ENCODE peak calls at places on chromosomes 6 and 20, in eight cellular contexts. T is PC-9; K is ovary; H is Panc1; I is CD8-positive, alpha-beta memory T cell; P is CD4-positive, alpha-beta memory T cell; Y is cardiac muscle cell; R is sigmoid colon. L is an unnamed sample. For H3K36me3, the result is how much of the 10 kb centered on the place peaks cover.

GRCh38 chr6:113558966-113559365 is 298.2 kb upstream of the MARCKS start:
- DNase-seq in T (no peak), K (no peak), H (no peak), I (no peak), P (no peak), Y (peak), R (no peak), L (no peak)

GRCh38 chr20:63089051-63089907 is 82.5 kb upstream of the BHLHE23 start:
- DNase-seq in T (peak), K (no peak), H (no peak), I (no peak), P (no peak), Y (no peak), R (peak), L (no peak)

GRCh38 chr6:162856885-162857284 is 129.1 kb downstream of the PACRG start:
- DNase-seq in T (peak), K (no peak), H (peak), I (no peak), P (no peak), Y (peak), R (peak), L (no peak)

GRCh38 chr20:34296468-34296867 is 6.7 kb downstream of the AHCY start:
- DNase-seq in T (no peak), K (no peak), H (no peak), I (no peak), P (no peak), Y (no peak), R (no peak), L (no peak)

GRCh38 chr20:64105846-64106434 is 1.4 kb downstream of the NPBWR2 start:
- DNase-seq in T (no peak), K (no peak), H (no peak), I (no peak), P (no peak), Y (no peak), R (no peak), L (peak)

GRCh38 chr20:48816282-48816860 is 11.4 kb downstream of the PREX1 start:
- DNase-seq in T (no peak), K (no peak), H (no peak), I (no peak), P (no peak), Y (no peak), R (no peak), L (no peak)

GRCh38 chr20:46159101-46159897 is 41.2 kb downstream of the CD40 start:
- DNase-seq in T (no peak), K (no peak), H (no peak), I (no peak), P (no peak), Y (no peak), R (no peak), L (no peak)

GRCh38 chr20:50312682-50313187 is 122.1 kb downstream of the CEBPB start:
- DNase-seq in T (no peak), K (peak), H (no peak), I (no peak), P (no peak), Y (peak), R (peak), L (peak)

GRCh38 chr6:31785475-31785874 is 8.3 kb upstream of the VWA7 start:
- DNase-seq in T (no peak), K (no peak), H (no peak), I (no peak), P (no peak), Y (no peak), R (no peak), L (no peak)

GRCh38 chr6:153231048-153231635 is 100.1 kb upstream of the RGS17 start:
- DNase-seq in T (no peak), K (no peak), H (peak), I (no peak), P (no peak), Y (peak), R (no peak), L (peak)

GRCh38 chr20:46558511-46558959 is 8.1 kb upstream of the OCSTAMP start:
- DNase-seq in T (peak), K (peak), H (peak), I (no peak), P (no peak), Y (peak), R (no peak), L (peak)

GRCh38 chr6:150881911-150882481 is 16.5 kb downstream of the MTHFD1L start:
- DNase-seq in T (peak), K (peak), H (no peak), I (no peak), P (no peak), Y (peak), R (peak), L (peak)

GRCh38 chr6:125157280-125157679 is 3.7 kb downstream of the TPD52L1 start:
- DNase-seq in T (no peak), K (no peak), H (no peak), I (no peak), P (no peak), Y (no peak), R (no peak), L (no peak)

GRCh38 chr20:14698125-14698524 is 360.7 kb upstream of the FLRT3 start:
- DNase-seq in T (no peak), K (no peak), H (no peak), I (no peak), P (no peak), Y (no peak), R (no peak), L (no peak)

GRCh38 chr6:34053721-34054120 is 92.2 kb downstream of the GRM4 start:
- DNase-seq in T (peak), K (no peak), H (no peak), I (no peak), P (no peak), Y (no peak), R (no peak), L (no peak)

GRCh38 chr20:57695012-57695411 is 14.8 kb downstream of the PMEPA1 start:
- DNase-seq in T (peak), K (no peak), H (no peak), I (no peak), P (no peak), Y (no peak), R (no peak), L (no peak)

GRCh38 chr6:33061987-33062386 is 11.5 kb downstream of the HLA-DPA1 start:
- DNase-seq in T (no peak), K (no peak), H (no peak), I (no peak), P (no peak), Y (peak), R (no peak), L (no peak)

GRCh38 chr20:19427480-19427879 is 215.0 kb downstream of the SLC24A3 start:
- DNase-seq in T (no peak), K (no peak), H (no peak), I (no peak), P (no peak), Y (no peak), R (no peak), L (no peak)

GRCh38 chr6:41801380-41801779 is 13.9 kb downstream of the TOMM6 start:
- DNase-seq in T (peak), K (no peak), H (no peak), I (no peak), P (no peak), Y (peak), R (no peak), L (no peak)
- H3K4me3 ChIP-seq in T (no peak), K (no peak), H (no peak), I (no peak), P (no peak), Y (no peak), R (no peak), L (no peak)

DNA sequence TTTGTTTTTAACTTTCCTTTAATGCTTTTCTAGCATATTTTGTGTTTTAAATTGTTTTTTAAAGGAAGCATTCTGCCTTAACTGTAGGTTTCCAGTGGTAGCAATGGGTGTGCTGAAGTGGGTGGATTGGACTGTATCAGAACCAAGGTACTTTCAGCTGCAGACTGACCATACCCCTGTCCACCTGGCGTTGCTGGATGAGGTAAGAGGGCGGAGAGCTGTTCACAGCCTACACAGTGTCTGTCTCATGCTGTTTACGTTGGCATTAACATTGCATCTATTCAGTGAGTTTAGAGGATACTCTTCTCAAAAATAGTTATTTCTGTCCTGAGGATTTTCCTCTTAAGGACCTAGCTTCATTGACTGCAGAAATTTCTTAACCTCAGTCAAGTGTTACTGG is 11.9 kb downstream of the NELFCD start:
- DNase-seq in T (no peak), K (no peak), H (no peak), I (no peak), P (no peak), Y (no peak), R (no peak), L (no peak)
- H3K36me3 ChIP-seq in T (half or more), K (under half), H (under half), I (half or more), P (half or more), Y (half or more), R (half or more), L (half or more)

GRCh38 chr20:2140561-2140960 is 38.9 kb downstream of the STK35 start:
- DNase-seq in T (no peak), K (peak), H (no peak), I (no peak), P (no peak), Y (peak), R (peak), L (no peak)

GRCh38 chr20:2141592-2142575 is 40.3 kb downstream of the STK35 start:
- DNase-seq in T (no peak), K (no peak), H (no peak), I (no peak), P (no peak), Y (no peak), R (no peak), L (no peak)

GRCh38 chr20:2137552-2138201 is 36.0 kb downstream of the STK35 start:
- DNase-seq in T (no peak), K (no peak), H (no peak), I (no peak), P (no peak), Y (no peak), R (no peak), L (no peak)

GRCh38 chr20:2139250-2139649 is 37.6 kb downstream of the STK35 start:
- DNase-seq in T (no peak), K (no peak), H (no peak), I (no peak), P (no peak), Y (no peak), R (no peak), L (no peak)

GRCh38 chr20:2139736-2140135 is 38.1 kb downstream of the STK35 start:
- DNase-seq in T (no peak), K (no peak), H (no peak), I (no peak), P (no peak), Y (no peak), R (no peak), L (no peak)
- H3K27ac ChIP-seq in T (no peak), K (no peak), H (no peak), I (no peak), P (no peak), Y (no peak), R (peak), L (no peak)

DNA sequence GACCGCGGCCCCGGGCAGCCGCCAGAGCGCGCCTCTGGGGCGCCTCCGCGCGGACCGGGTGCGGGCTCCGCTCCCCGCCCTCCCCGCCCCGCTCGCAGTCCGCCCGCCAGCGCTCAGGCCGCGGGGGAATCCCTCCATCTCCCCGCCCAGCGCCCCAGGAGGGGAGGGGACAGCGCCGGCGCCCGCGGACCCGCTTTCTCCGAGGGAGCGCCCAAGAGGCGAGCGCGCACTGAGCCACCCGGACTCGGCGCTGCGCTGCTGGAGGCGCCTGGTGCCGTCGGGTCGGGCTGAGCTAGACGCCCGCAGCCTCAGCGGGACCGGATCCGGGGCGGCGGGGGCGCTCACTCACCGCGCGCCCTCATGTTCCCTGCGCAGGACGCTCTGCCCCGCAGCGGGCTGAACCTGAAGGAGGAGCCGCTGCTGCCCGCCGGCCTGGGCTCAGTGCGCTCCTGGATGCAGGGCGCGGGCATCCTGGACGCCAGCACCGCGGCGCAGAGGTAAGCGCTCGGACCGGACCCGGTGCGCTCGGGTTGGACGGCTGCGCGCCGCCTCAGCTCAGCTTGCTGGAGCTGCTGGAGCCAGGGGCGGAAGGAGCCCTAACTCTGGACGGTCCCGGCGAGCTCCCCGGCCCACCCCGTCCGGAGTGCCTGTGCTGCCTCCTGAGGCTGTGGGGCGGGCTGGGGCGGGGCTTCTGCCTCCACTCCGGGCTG is 861 bp downstream of the EBF4 start:
- DNase-seq in T (no peak), K (peak), H (no peak), I (peak), P (peak), Y (peak), R (peak), L (peak)
- H3K4me3 ChIP-seq in T (no peak), K (peak), H (peak), I (no peak), P (no peak), Y (peak), R (peak), L (peak)

GRCh38 chr6:77145244-77145643 is 318.0 kb downstream of the HTR1B start:
- DNase-seq in T (no peak), K (no peak), H (no peak), I (no peak), P (no peak), Y (no peak), R (no peak), L (no peak)

GRCh38 chr6:77150736-77151135 is 312.6 kb downstream of the HTR1B start:
- DNase-seq in T (no peak), K (no peak), H (no peak), I (no peak), P (no peak), Y (no peak), R (no peak), L (no peak)

GRCh38 chr6:77151241-77151640 is 312.1 kb downstream of the HTR1B start:
- DNase-seq in T (no peak), K (no peak), H (no peak), I (no peak), P (no peak), Y (no peak), R (no peak), L (no peak)
- H3K36me3 ChIP-seq in T (under half), K (under half), H (under half), I (under half), P (under half), Y (under half), R (under half), L (under half)